ENCODE peak calls at places on chromosomes 5 and 9, in four cellular contexts. B is psoas muscle; J is esophagus squamous epithelium; Z is CD4-positive, alpha-beta memory T cell. N is an unnamed sample.

GRCh38 chr9:113309204-113309813 is 6.1 kb upstream of the RNF183 start:
- DNase-seq in B (no peak), J (no peak), Z (peak), N (peak)

GRCh38 chr5:132104561-132104960 is 31.0 kb downstream of the CSF2 start:
- DNase-seq in B (no peak), Z (no peak), J (no peak), N (no peak)

GRCh38 chr5:5169466-5169865 is 29.3 kb downstream of the ADAMTS16 start:
- DNase-seq in J (no peak), Z (no peak), B (no peak), N (no peak)

GRCh38 chr5:154437281-154437965 is 8.4 kb upstream of the SAP30L start:
- DNase-seq in Z (no peak), B (no peak), J (no peak), N (no peak)

GRCh38 chr9:3648722-3649121 is 122.9 kb upstream of the RFX3 start:
- DNase-seq in B (no peak), J (no peak), Z (no peak), N (no peak)

GRCh38 chr5:2291146-2291840 is 408.6 kb upstream of the IRX4 start:
- DNase-seq in J (no peak), Z (no peak), B (no peak), N (no peak)

GRCh38 chr5:54390015-54390414 is 65.5 kb upstream of the HSPB3 start:
- DNase-seq in J (no peak), Z (no peak), B (no peak), N (peak)

GRCh38 chr5:195401-196160 is 4.3 kb downstream of the LRRC14B start:
- DNase-seq in Z (no peak), J (no peak), B (no peak), N (no peak)

GRCh38 chr9:92324889-92325268 is 271 bp downstream of the NOL8 start:
- DNase-seq in J (no peak), B (no peak), Z (no peak), N (no peak)

GRCh38 chr9:96080364-96080763 is 204.9 kb downstream of the ERCC6L2 start:
- DNase-seq in J (no peak), B (no peak), Z (no peak), N (peak)

GRCh38 chr5:135810188-135810943 is 24.1 kb upstream of the SLC25A48 start:
- DNase-seq in B (peak), Z (no peak), J (no peak), N (no peak)

GRCh38 chr9:79236466-79236865 is 335.3 kb upstream of the TLE4 start:
- DNase-seq in J (no peak), B (no peak), Z (no peak), N (no peak)

GRCh38 chr9:137708590-137709284 is 89.9 kb downstream of the EHMT1 start:
- DNase-seq in Z (no peak), B (no peak), J (no peak), N (no peak)

GRCh38 chr5:3852154-3852930 is 256.7 kb downstream of the IRX1 start:
- DNase-seq in B (no peak), Z (no peak), J (no peak), N (no peak)

GRCh38 chr9:93664549-93665120 is 88.3 kb downstream of the PHF2 start:
- DNase-seq in J (no peak), B (peak), Z (no peak), N (no peak)

GRCh38 chr9:20854444-20854843 is 170.4 kb downstream of the FOCAD start:
- DNase-seq in J (no peak), B (no peak), Z (no peak), N (no peak)

GRCh38 chr5:10308844-10309243 is 1.1 kb upstream of the CMBL start:
- DNase-seq in B (no peak), J (no peak), Z (no peak), N (no peak)

GRCh38 chr5:38367966-38368365 is 109.6 kb downstream of the EGFLAM start:
- DNase-seq in Z (no peak), J (no peak), B (no peak), N (no peak)

GRCh38 chr5:67292201-67292940 is 95.8 kb upstream of the CD180 start:
- DNase-seq in Z (no peak), J (no peak), B (no peak), N (no peak)

GRCh38 chr5:141874262-141874964 is 3.8 kb downstream of the PCDH1 start:
- DNase-seq in B (no peak), Z (no peak), J (no peak), N (no peak)

GRCh38 chr9:90821697-90822096 is 20.1 kb downstream of the SYK start:
- DNase-seq in Z (no peak), J (no peak), B (no peak), N (no peak)

DNA sequence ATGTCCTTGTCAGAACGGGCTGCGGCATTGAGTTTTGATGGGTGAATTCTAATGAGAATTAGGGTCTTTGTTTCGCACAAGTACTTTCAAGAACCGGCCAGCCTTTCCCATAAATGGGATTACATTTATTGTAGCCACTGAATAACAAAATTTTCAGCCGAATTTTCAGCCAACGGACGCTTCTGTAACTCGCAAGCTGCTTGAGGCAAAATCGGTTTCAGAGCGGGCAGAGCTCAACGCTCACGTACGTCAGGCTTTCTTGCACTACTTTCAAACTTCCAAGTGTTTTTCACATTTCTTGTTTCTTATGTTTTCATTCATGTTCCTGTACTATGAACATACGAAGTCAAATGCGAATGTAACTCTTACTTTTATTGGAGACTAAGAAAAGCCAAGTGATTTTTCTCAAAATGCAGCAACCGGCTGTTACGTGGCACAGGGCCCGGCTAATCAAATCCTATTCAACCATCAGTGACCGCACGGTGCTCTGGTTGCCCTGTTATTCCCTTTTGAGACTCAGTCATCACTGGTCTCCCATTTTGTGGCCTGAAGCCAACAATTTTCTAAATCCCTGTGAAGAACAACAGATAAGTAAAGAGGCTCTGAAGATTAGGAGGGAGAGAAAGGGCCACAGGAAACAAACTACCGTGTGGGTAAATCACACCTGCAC is 68.5 kb downstream of the SLC28A3 start:
- DNase-seq in B (peak), Z (no peak), J (no peak), N (no peak)
- H3K4me3 ChIP-seq in B (peak), Z (no peak), J (no peak), N (no peak)

GRCh38 chr9:6415266-6415665 is 2.3 kb downstream of the UHRF2 start:
- DNase-seq in J (no peak), B (no peak), Z (no peak), N (no peak)
- H3K4me3 ChIP-seq in J (no peak), B (peak), Z (no peak), N (peak)

DNA sequence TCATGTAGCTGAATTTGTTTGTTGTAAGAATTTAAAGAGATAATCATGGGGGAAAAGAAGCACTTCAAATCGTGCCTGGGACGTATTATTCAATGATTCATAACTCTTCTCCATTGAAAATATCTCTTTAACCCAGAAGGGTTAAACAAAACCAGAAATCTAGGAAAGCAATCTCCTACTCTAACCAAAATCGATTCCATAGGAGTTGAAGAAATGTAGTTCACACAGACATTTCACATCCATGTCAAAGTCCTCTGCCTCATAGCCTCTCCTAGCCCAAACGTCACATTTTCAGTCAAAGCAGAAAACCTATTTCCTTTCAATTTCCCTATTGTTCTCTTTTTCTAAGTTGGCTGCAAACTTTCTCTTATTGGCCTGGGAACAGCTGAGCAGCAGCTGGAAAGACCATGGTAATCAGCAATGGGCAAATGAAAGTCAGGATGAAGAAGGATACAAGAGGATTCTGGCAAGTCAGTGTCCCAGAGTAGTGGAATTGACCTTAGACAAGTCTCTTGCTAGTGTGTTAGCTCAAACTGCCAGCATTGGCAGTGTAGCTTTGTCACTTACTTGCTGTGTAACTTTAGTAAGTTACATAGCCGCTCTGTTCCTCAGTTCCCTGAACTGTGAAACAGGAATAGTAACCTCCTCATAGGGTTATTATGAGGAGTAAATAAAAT is 3.8 kb downstream of the ALDH1A1 start:
- DNase-seq in J (no peak), Z (no peak), B (no peak), N (no peak)
- H3K4me3 ChIP-seq in J (no peak), Z (no peak), B (peak), N (no peak)

GRCh38 chr5:100827481-100827889 is 75.6 kb downstream of the ST8SIA4 start:
- DNase-seq in Z (no peak), B (no peak), J (no peak), N (no peak)
- H3K4me3 ChIP-seq in Z (no peak), B (no peak), J (no peak), N (no peak)

GRCh38 chr5:72166070-72166979 is 59.0 kb downstream of the MAP1B start:
- DNase-seq in B (no peak), J (peak), Z (no peak), N (no peak)
- H3K4me3 ChIP-seq in B (no peak), J (no peak), Z (no peak), N (no peak)

GRCh38 chr5:119332978-119333401 is 22.8 kb upstream of the TNFAIP8 start:
- DNase-seq in J (no peak), B (no peak), Z (no peak), N (no peak)

GRCh38 chr5:119333421-119333851 is 22.4 kb upstream of the TNFAIP8 start:
- DNase-seq in Z (no peak), J (no peak), B (no peak), N (no peak)

GRCh38 chr5:119336846-119337564 is 18.8 kb upstream of the TNFAIP8 start:
- DNase-seq in Z (no peak), J (no peak), B (no peak), N (no peak)

GRCh38 chr5:119336262-119336661 is 19.6 kb upstream of the TNFAIP8 start:
- DNase-seq in Z (no peak), B (no peak), J (no peak), N (no peak)

GRCh38 chr5:119335261-119335677 is 20.6 kb upstream of the TNFAIP8 start:
- DNase-seq in Z (no peak), B (no peak), J (no peak), N (no peak)
- H3K4me3 ChIP-seq in Z (peak), B (no peak), J (peak), N (no peak)

DNA sequence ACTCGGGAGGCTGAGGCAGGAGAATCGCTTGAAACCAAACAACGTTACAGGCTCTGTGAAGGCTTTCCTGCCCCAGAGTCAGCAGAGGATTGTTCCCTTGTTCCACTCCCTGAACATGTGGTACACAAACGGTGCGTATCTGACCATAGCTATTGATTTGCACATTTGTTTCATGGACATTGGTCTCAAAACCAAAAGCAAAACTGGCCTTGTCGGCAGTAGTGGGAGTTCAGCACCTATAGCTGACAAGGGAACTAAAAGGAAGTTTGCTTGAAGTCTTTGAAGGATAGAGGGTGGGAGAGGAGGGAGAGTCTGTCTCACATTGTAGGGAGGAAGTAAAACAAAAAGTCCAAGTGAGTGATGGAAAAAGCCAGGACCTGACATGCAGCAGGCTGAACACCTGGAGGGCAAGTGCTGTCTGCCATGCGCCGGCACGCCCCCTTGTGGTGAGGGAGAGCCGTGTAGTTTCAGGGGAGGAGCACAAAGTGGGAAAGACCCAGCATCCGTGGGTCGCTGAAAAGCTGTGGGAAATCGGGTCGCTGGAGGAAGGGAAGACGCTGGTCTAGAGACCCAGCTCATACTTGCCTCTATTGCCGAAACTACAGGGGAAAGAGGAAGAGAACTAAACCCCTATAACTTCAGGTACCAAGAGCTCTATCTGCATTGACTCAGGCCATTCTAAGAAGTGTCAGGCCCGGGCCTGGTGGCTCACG is 58.0 kb downstream of the RAD23B start:
- DNase-seq in Z (peak), J (peak), B (peak), N (peak)
- H3K4me3 ChIP-seq in Z (no peak), J (no peak), B (no peak), N (no peak)

DNA sequence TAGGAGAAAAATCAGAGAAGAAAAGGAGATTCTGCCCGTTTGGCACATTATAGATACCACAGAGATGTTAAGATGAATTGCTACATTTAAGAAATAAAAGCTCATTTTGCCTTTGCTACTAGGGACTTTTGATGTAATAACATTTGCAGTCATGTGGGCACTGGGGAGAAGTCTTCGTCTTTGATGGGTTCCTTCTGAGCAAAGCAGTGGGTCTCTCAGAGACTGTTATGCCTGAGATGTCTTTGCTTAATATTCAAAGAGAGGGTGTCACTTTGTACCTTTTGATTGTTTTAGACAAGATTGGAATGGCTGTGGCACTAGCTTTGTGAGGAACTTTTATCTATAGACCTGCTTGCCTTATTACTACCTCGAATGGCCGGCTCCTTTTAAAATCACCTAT is 25.0 kb downstream of the SLC25A25 start:
- DNase-seq in B (no peak), Z (no peak), J (no peak), N (no peak)
- H3K4me3 ChIP-seq in B (no peak), Z (no peak), J (no peak), N (no peak)

N was measured in LNCaP clone FGC.